ENCODE peak calls at places on chromosomes 6 and 20, in seven cellular contexts. One of them, this sample, is unnamed.

GRCh38 chr6:41489284-41489851 is 56.8 kb upstream of the FOXP4 start:
- DNase-seq in cardiac fibroblast: peak
- DNase-seq in aorta: no peak
- DNase-seq in HuH-7: no peak
- DNase-seq in thoracic aorta: no peak
- DNase-seq in stimulated activated CD4-positive, alpha-beta T cell treated with anti-CD3 and anti-CD28 coated beads, Interleukin-2, amount 100 ng/mL, for 48 hours: no peak
- DNase-seq in effector memory CD4-positive, alpha-beta T cell: no peak
- DNase-seq in this sample: no peak

GRCh38 chr6:163494279-163494727 is 79.8 kb downstream of the QKI start:
- DNase-seq in cardiac fibroblast: no peak
- DNase-seq in stimulated activated CD4-positive, alpha-beta T cell treated with anti-CD3 and anti-CD28 coated beads, Interleukin-2, amount 100 ng/mL, for 48 hours: no peak
- DNase-seq in thoracic aorta: no peak
- DNase-seq in HuH-7: no peak
- DNase-seq in aorta: no peak
- DNase-seq in effector memory CD4-positive, alpha-beta T cell: no peak
- DNase-seq in this sample: no peak

GRCh38 chr20:19598117-19598516 is 159.9 kb upstream of the RIN2 start:
- DNase-seq in thoracic aorta: no peak
- DNase-seq in aorta: no peak
- DNase-seq in effector memory CD4-positive, alpha-beta T cell: no peak
- DNase-seq in cardiac fibroblast: no peak
- DNase-seq in HuH-7: no peak
- DNase-seq in stimulated activated CD4-positive, alpha-beta T cell treated with anti-CD3 and anti-CD28 coated beads, Interleukin-2, amount 100 ng/mL, for 48 hours: no peak
- DNase-seq in this sample: no peak

GRCh38 chr6:39021779-39022178 is 26.8 kb upstream of the GLP1R start:
- DNase-seq in stimulated activated CD4-positive, alpha-beta T cell treated with anti-CD3 and anti-CD28 coated beads, Interleukin-2, amount 100 ng/mL, for 48 hours: no peak
- DNase-seq in HuH-7: no peak
- DNase-seq in thoracic aorta: no peak
- DNase-seq in aorta: no peak
- DNase-seq in cardiac fibroblast: no peak
- DNase-seq in effector memory CD4-positive, alpha-beta T cell: no peak
- DNase-seq in this sample: no peak

GRCh38 chr6:41462980-41463930 is 82.9 kb upstream of the FOXP4 start:
- DNase-seq in stimulated activated CD4-positive, alpha-beta T cell treated with anti-CD3 and anti-CD28 coated beads, Interleukin-2, amount 100 ng/mL, for 48 hours: no peak
- DNase-seq in thoracic aorta: peak
- DNase-seq in effector memory CD4-positive, alpha-beta T cell: no peak
- DNase-seq in cardiac fibroblast: peak
- DNase-seq in HuH-7: peak
- DNase-seq in aorta: peak
- DNase-seq in this sample: peak

GRCh38 chr20:24148372-24148771 is 159.8 kb upstream of the GGTLC1 start:
- DNase-seq in thoracic aorta: no peak
- DNase-seq in aorta: no peak
- DNase-seq in cardiac fibroblast: no peak
- DNase-seq in HuH-7: no peak
- DNase-seq in stimulated activated CD4-positive, alpha-beta T cell treated with anti-CD3 and anti-CD28 coated beads, Interleukin-2, amount 100 ng/mL, for 48 hours: no peak
- DNase-seq in effector memory CD4-positive, alpha-beta T cell: no peak
- DNase-seq in this sample: no peak

GRCh38 chr20:36030143-36030542 is 61.8 kb downstream of the CNBD2 start:
- DNase-seq in stimulated activated CD4-positive, alpha-beta T cell treated with anti-CD3 and anti-CD28 coated beads, Interleukin-2, amount 100 ng/mL, for 48 hours: no peak
- DNase-seq in effector memory CD4-positive, alpha-beta T cell: no peak
- DNase-seq in cardiac fibroblast: peak
- DNase-seq in HuH-7: no peak
- DNase-seq in thoracic aorta: no peak
- DNase-seq in aorta: no peak
- DNase-seq in this sample: no peak

GRCh38 chr6:153312633-153313032 is 181.6 kb upstream of the RGS17 start:
- DNase-seq in aorta: peak
- DNase-seq in effector memory CD4-positive, alpha-beta T cell: no peak
- DNase-seq in thoracic aorta: no peak
- DNase-seq in cardiac fibroblast: peak
- DNase-seq in HuH-7: no peak
- DNase-seq in stimulated activated CD4-positive, alpha-beta T cell treated with anti-CD3 and anti-CD28 coated beads, Interleukin-2, amount 100 ng/mL, for 48 hours: peak
- DNase-seq in this sample: peak

GRCh38 chr6:16136536-16137450 is 7.9 kb downstream of the MYLIP start:
- DNase-seq in effector memory CD4-positive, alpha-beta T cell: no peak
- DNase-seq in thoracic aorta: no peak
- DNase-seq in aorta: peak
- DNase-seq in cardiac fibroblast: peak
- DNase-seq in HuH-7: no peak
- DNase-seq in stimulated activated CD4-positive, alpha-beta T cell treated with anti-CD3 and anti-CD28 coated beads, Interleukin-2, amount 100 ng/mL, for 48 hours: no peak
- DNase-seq in this sample: no peak

GRCh38 chr6:101259446-101259845 is 134.1 kb upstream of the GRIK2 start:
- DNase-seq in effector memory CD4-positive, alpha-beta T cell: no peak
- DNase-seq in stimulated activated CD4-positive, alpha-beta T cell treated with anti-CD3 and anti-CD28 coated beads, Interleukin-2, amount 100 ng/mL, for 48 hours: no peak
- DNase-seq in cardiac fibroblast: no peak
- DNase-seq in HuH-7: no peak
- DNase-seq in thoracic aorta: no peak
- DNase-seq in aorta: no peak
- DNase-seq in this sample: no peak

GRCh38 chr20:18310592-18310991 is 22.3 kb downstream of the ZNF133 start:
- DNase-seq in aorta: no peak
- DNase-seq in cardiac fibroblast: no peak
- DNase-seq in stimulated activated CD4-positive, alpha-beta T cell treated with anti-CD3 and anti-CD28 coated beads, Interleukin-2, amount 100 ng/mL, for 48 hours: no peak
- DNase-seq in HuH-7: no peak
- DNase-seq in thoracic aorta: no peak
- DNase-seq in effector memory CD4-positive, alpha-beta T cell: no peak
- DNase-seq in this sample: no peak

GRCh38 chr20:15814903-15815302 is 758.3 kb downstream of the KIF16B start:
- DNase-seq in cardiac fibroblast: no peak
- DNase-seq in thoracic aorta: no peak
- DNase-seq in aorta: no peak
- DNase-seq in HuH-7: no peak
- DNase-seq in stimulated activated CD4-positive, alpha-beta T cell treated with anti-CD3 and anti-CD28 coated beads, Interleukin-2, amount 100 ng/mL, for 48 hours: no peak
- DNase-seq in effector memory CD4-positive, alpha-beta T cell: no peak
- DNase-seq in this sample: no peak

GRCh38 chr6:87806635-87807034 is 104.6 kb upstream of the AKIRIN2 start:
- DNase-seq in HuH-7: no peak
- DNase-seq in stimulated activated CD4-positive, alpha-beta T cell treated with anti-CD3 and anti-CD28 coated beads, Interleukin-2, amount 100 ng/mL, for 48 hours: no peak
- DNase-seq in aorta: no peak
- DNase-seq in effector memory CD4-positive, alpha-beta T cell: no peak
- DNase-seq in cardiac fibroblast: no peak
- DNase-seq in thoracic aorta: no peak
- DNase-seq in this sample: no peak

GRCh38 chr20:35558981-35559693 is 17.3 kb downstream of the ERGIC3 start:
- DNase-seq in aorta: peak
- DNase-seq in effector memory CD4-positive, alpha-beta T cell: no peak
- DNase-seq in stimulated activated CD4-positive, alpha-beta T cell treated with anti-CD3 and anti-CD28 coated beads, Interleukin-2, amount 100 ng/mL, for 48 hours: no peak
- DNase-seq in thoracic aorta: no peak
- DNase-seq in cardiac fibroblast: no peak
- DNase-seq in HuH-7: no peak
- DNase-seq in this sample: no peak

GRCh38 chr6:55950071-55950814 is 74.9 kb upstream of the BMP5 start:
- DNase-seq in cardiac fibroblast: no peak
- DNase-seq in stimulated activated CD4-positive, alpha-beta T cell treated with anti-CD3 and anti-CD28 coated beads, Interleukin-2, amount 100 ng/mL, for 48 hours: no peak
- DNase-seq in HuH-7: no peak
- DNase-seq in effector memory CD4-positive, alpha-beta T cell: no peak
- DNase-seq in aorta: no peak
- DNase-seq in thoracic aorta: no peak
- DNase-seq in this sample: no peak

GRCh38 chr6:87702589-87702945 is 534 bp upstream of the AKIRIN2 start:
- DNase-seq in aorta: no peak
- DNase-seq in cardiac fibroblast: peak
- DNase-seq in thoracic aorta: no peak
- DNase-seq in effector memory CD4-positive, alpha-beta T cell: no peak
- DNase-seq in HuH-7: peak
- DNase-seq in stimulated activated CD4-positive, alpha-beta T cell treated with anti-CD3 and anti-CD28 coated beads, Interleukin-2, amount 100 ng/mL, for 48 hours: no peak
- DNase-seq in this sample: no peak

GRCh38 chr6:41528409-41528963 is 17.7 kb upstream of the FOXP4 start:
- DNase-seq in stimulated activated CD4-positive, alpha-beta T cell treated with anti-CD3 and anti-CD28 coated beads, Interleukin-2, amount 100 ng/mL, for 48 hours: no peak
- DNase-seq in effector memory CD4-positive, alpha-beta T cell: no peak
- DNase-seq in HuH-7: no peak
- DNase-seq in cardiac fibroblast: no peak
- DNase-seq in thoracic aorta: no peak
- DNase-seq in aorta: no peak
- DNase-seq in this sample: no peak

GRCh38 chr20:58308680-58309527 is 611 bp upstream of the RAB22A start:
- DNase-seq in effector memory CD4-positive, alpha-beta T cell: peak
- DNase-seq in cardiac fibroblast: peak
- DNase-seq in aorta: peak
- DNase-seq in stimulated activated CD4-positive, alpha-beta T cell treated with anti-CD3 and anti-CD28 coated beads, Interleukin-2, amount 100 ng/mL, for 48 hours: peak
- DNase-seq in HuH-7: peak
- DNase-seq in thoracic aorta: no peak
- DNase-seq in this sample: peak

GRCh38 chr20:1357921-1358671 is 29.2 kb upstream of the SDCBP2 start:
- DNase-seq in thoracic aorta: no peak
- DNase-seq in cardiac fibroblast: no peak
- DNase-seq in aorta: no peak
- DNase-seq in HuH-7: no peak
- DNase-seq in stimulated activated CD4-positive, alpha-beta T cell treated with anti-CD3 and anti-CD28 coated beads, Interleukin-2, amount 100 ng/mL, for 48 hours: peak
- DNase-seq in effector memory CD4-positive, alpha-beta T cell: no peak
- DNase-seq in this sample: no peak

GRCh38 chr6:8686077-8686476 is 250.7 kb upstream of the SLC35B3 start:
- DNase-seq in cardiac fibroblast: no peak
- DNase-seq in stimulated activated CD4-positive, alpha-beta T cell treated with anti-CD3 and anti-CD28 coated beads, Interleukin-2, amount 100 ng/mL, for 48 hours: no peak
- DNase-seq in thoracic aorta: no peak
- DNase-seq in effector memory CD4-positive, alpha-beta T cell: no peak
- DNase-seq in HuH-7: no peak
- DNase-seq in aorta: no peak
- DNase-seq in this sample: no peak

GRCh38 chr6:13924146-13924948 is 405 bp upstream of the RNF182 start:
- DNase-seq in aorta: peak
- DNase-seq in cardiac fibroblast: peak
- DNase-seq in HuH-7: peak
- DNase-seq in stimulated activated CD4-positive, alpha-beta T cell treated with anti-CD3 and anti-CD28 coated beads, Interleukin-2, amount 100 ng/mL, for 48 hours: no peak
- DNase-seq in effector memory CD4-positive, alpha-beta T cell: peak
- DNase-seq in thoracic aorta: no peak
- DNase-seq in this sample: peak

GRCh38 chr20:2814587-2815051 is at the start of gene C20orf141:
- DNase-seq in HuH-7: no peak
- DNase-seq in thoracic aorta: no peak
- DNase-seq in stimulated activated CD4-positive, alpha-beta T cell treated with anti-CD3 and anti-CD28 coated beads, Interleukin-2, amount 100 ng/mL, for 48 hours: no peak
- DNase-seq in aorta: peak
- DNase-seq in cardiac fibroblast: peak
- DNase-seq in effector memory CD4-positive, alpha-beta T cell: no peak
- DNase-seq in this sample: no peak

GRCh38 chr20:45343445-45343866 is 4.8 kb downstream of the SDC4 start:
- DNase-seq in effector memory CD4-positive, alpha-beta T cell: no peak
- DNase-seq in HuH-7: peak
- DNase-seq in cardiac fibroblast: no peak
- DNase-seq in stimulated activated CD4-positive, alpha-beta T cell treated with anti-CD3 and anti-CD28 coated beads, Interleukin-2, amount 100 ng/mL, for 48 hours: no peak
- DNase-seq in thoracic aorta: no peak
- DNase-seq in aorta: no peak
- DNase-seq in this sample: peak

GRCh38 chr6:150491131-150491795 is 108.4 kb upstream of the PLEKHG1 start:
- DNase-seq in effector memory CD4-positive, alpha-beta T cell: no peak
- DNase-seq in aorta: no peak
- DNase-seq in thoracic aorta: no peak
- DNase-seq in HuH-7: no peak
- DNase-seq in stimulated activated CD4-positive, alpha-beta T cell treated with anti-CD3 and anti-CD28 coated beads, Interleukin-2, amount 100 ng/mL, for 48 hours: no peak
- DNase-seq in cardiac fibroblast: peak
- DNase-seq in this sample: no peak

GRCh38 chr6:43806041-43806757 is 36.2 kb downstream of the VEGFA start:
- DNase-seq in thoracic aorta: no peak
- DNase-seq in stimulated activated CD4-positive, alpha-beta T cell treated with anti-CD3 and anti-CD28 coated beads, Interleukin-2, amount 100 ng/mL, for 48 hours: no peak
- DNase-seq in effector memory CD4-positive, alpha-beta T cell: no peak
- DNase-seq in cardiac fibroblast: no peak
- DNase-seq in aorta: no peak
- DNase-seq in HuH-7: peak
- DNase-seq in this sample: peak

GRCh38 chr20:24762791-24763350 is 186.2 kb upstream of the CST7 start:
- DNase-seq in effector memory CD4-positive, alpha-beta T cell: no peak
- DNase-seq in thoracic aorta: no peak
- DNase-seq in cardiac fibroblast: no peak
- DNase-seq in aorta: no peak
- DNase-seq in HuH-7: no peak
- DNase-seq in stimulated activated CD4-positive, alpha-beta T cell treated with anti-CD3 and anti-CD28 coated beads, Interleukin-2, amount 100 ng/mL, for 48 hours: no peak
- DNase-seq in this sample: no peak

This sample was measured in mucosa of gallbladder.